ENCODE peak calls at places on chromosomes 16 and 17, in six cellular contexts. I is mucosa of descending colon, H is HFFc6, J is astrocyte of the cerebellum, X is AG09309, O is colonic mucosa. B is an unnamed sample.

GRCh38 chr17:5931611-5932010 is 138.6 kb upstream of the WSCD1 start:
- DNase-seq in H (no peak), J (no peak), I (no peak), X (no peak), O (peak), B (peak)

GRCh38 chr17:77372444-77373297 is 231.9 kb downstream of the SEC14L1 start:
- DNase-seq in X (no peak), I (peak), H (peak), O (peak), J (no peak), B (peak)

GRCh38 chr16:78147846-78148535 is 48.5 kb downstream of the WWOX start:
- DNase-seq in H (no peak), I (no peak), J (no peak), X (no peak), O (no peak), B (no peak)

GRCh38 chr17:20243524-20243923 is 223.8 kb downstream of the LGALS9B start:
- DNase-seq in J (no peak), H (no peak), X (no peak), O (no peak), I (no peak), B (no peak)

GRCh38 chr17:63040816-63041215 is 74.8 kb downstream of the TANC2 start:
- DNase-seq in H (no peak), O (no peak), J (no peak), X (no peak), I (no peak), B (no peak)

GRCh38 chr16:29011112-29011511 is 26.3 kb downstream of the LAT start:
- DNase-seq in H (no peak), O (no peak), X (no peak), J (no peak), I (no peak), B (peak)

GRCh38 chr16:27436921-27437650 is 35.1 kb downstream of the IL21R start:
- DNase-seq in H (no peak), I (no peak), O (no peak), J (no peak), X (no peak), B (no peak)

GRCh38 chr17:36527851-36528250 is 6.8 kb downstream of the MYO19 start:
- DNase-seq in X (no peak), I (no peak), J (no peak), O (no peak), H (no peak), B (no peak)

GRCh38 chr16:84254080-84254479 is 14.3 kb upstream of the KCNG4 start:
- DNase-seq in H (no peak), I (no peak), J (no peak), O (no peak), X (no peak), B (no peak)

GRCh38 chr16:56198044-56198754 is 6.9 kb downstream of the GNAO1 start:
- DNase-seq in H (no peak), I (no peak), X (no peak), J (no peak), O (no peak), B (no peak)

GRCh38 chr17:41695954-41696720 is 7.5 kb downstream of the EIF1 start:
- DNase-seq in J (peak), I (no peak), O (peak), X (no peak), H (peak), B (peak)

GRCh38 chr17:80012156-80012555 is 23.5 kb downstream of the TBC1D16 start:
- DNase-seq in H (no peak), X (no peak), I (peak), O (no peak), J (no peak), B (no peak)

GRCh38 chr17:6327007-6327406 is 107.9 kb downstream of the AIPL1 start:
- DNase-seq in I (no peak), J (no peak), H (no peak), X (no peak), O (no peak), B (no peak)

GRCh38 chr16:87431926-87432325 is 39.8 kb downstream of the MAP1LC3B start:
- DNase-seq in J (peak), O (no peak), X (peak), H (peak), I (no peak), B (no peak)

GRCh38 chr17:70552230-70552981 is 383.1 kb downstream of the KCNJ2 start:
- DNase-seq in O (no peak), I (no peak), X (peak), J (peak), H (peak), B (peak)

GRCh38 chr17:14201087-14201486 is 35.6 kb downstream of the CDRT15 start:
- DNase-seq in O (no peak), X (no peak), I (no peak), J (no peak), H (no peak), B (no peak)

GRCh38 chr16:64162613-64163375 is 959.1 kb downstream of the CDH11 start:
- DNase-seq in O (no peak), X (no peak), J (no peak), I (no peak), H (no peak), B (no peak)

GRCh38 chr17:33435716-33436301 is 142.7 kb upstream of the ASIC2 start:
- DNase-seq in X (no peak), J (no peak), I (no peak), H (no peak), O (no peak), B (no peak)

GRCh38 chr16:73064227-73064995 is 16.5 kb upstream of the ZFHX3 start:
- DNase-seq in I (no peak), H (peak), X (peak), O (no peak), J (no peak), B (no peak)

GRCh38 chr17:3447625-3448024 is 14.0 kb upstream of the OR1E2 start:
- DNase-seq in I (no peak), X (no peak), O (no peak), J (no peak), H (no peak), B (no peak)

GRCh38 chr17:17840751-17841591 is 4.2 kb upstream of the SREBF1 start:
- DNase-seq in O (no peak), J (no peak), I (no peak), X (no peak), H (no peak), B (peak)

GRCh38 chr17:42779942-42780815 is at the start of gene WNK4:
- DNase-seq in H (peak), J (no peak), I (peak), X (no peak), O (peak), B (peak)

GRCh38 chr17:40622509-40622928 is 25.1 kb downstream of the SMARCE1 start:
- DNase-seq in X (no peak), J (no peak), O (no peak), H (no peak), I (no peak), B (no peak)

GRCh38 chr17:63997341-63998048 is 656 bp upstream of the PRR29 start:
- DNase-seq in I (no peak), H (no peak), O (no peak), J (no peak), X (no peak), B (no peak)

GRCh38 chr17:49219987-49220386 is 9.5 kb downstream of the ABI3 start:
- DNase-seq in O (no peak), H (no peak), J (no peak), I (peak), X (no peak), B (no peak)

GRCh38 chr16:66357523-66357928 is 9.0 kb upstream of the CDH5 start:
- DNase-seq in H (peak), I (no peak), J (peak), O (peak), X (peak), B (peak)

GRCh38 chr17:46943511-46944393 is 20.8 kb downstream of the GOSR2 start:
- DNase-seq in H (peak), X (no peak), O (no peak), J (no peak), I (peak), B (no peak)

GRCh38 chr16:2212362-2213324 is 2.0 kb upstream of the BRICD5 start:
- DNase-seq in I (peak), X (no peak), J (no peak), O (no peak), H (no peak), B (no peak)

GRCh38 chr17:3846739-3847670 is 959 bp upstream of the NCBP3 start:
- DNase-seq in I (peak), J (no peak), O (no peak), X (no peak), H (no peak), B (no peak)

GRCh38 chr16:81636298-81636960 is 142.7 kb upstream of the PLCG2 start:
- DNase-seq in X (no peak), I (no peak), O (no peak), H (no peak), J (no peak), B (no peak)

GRCh38 chr16:88784074-88784855 is 755 bp downstream of the PIEZO1 start:
- DNase-seq in H (peak), J (peak), X (no peak), O (peak), I (peak), B (peak)

GRCh38 chr17:22373911-22374310 is 681.6 kb downstream of the KCNJ18 start:
- DNase-seq in H (no peak), J (no peak), X (no peak), O (no peak), I (no peak), B (no peak)

GRCh38 chr17:81457396-81457795 is 55.2 kb downstream of the ACTG1 start:
- DNase-seq in I (no peak), J (no peak), X (no peak), H (no peak), O (no peak), B (no peak)

GRCh38 chr16:56204836-56205235 is 13.5 kb downstream of the GNAO1 start:
- DNase-seq in H (no peak), X (no peak), I (no peak), J (no peak), O (no peak), B (no peak)

GRCh38 chr16:82092711-82093110 is 57.7 kb downstream of the HSD17B2 start:
- DNase-seq in I (no peak), J (no peak), H (no peak), X (no peak), O (no peak), B (no peak)

GRCh38 chr17:57594767-57595166 is 150.3 kb downstream of the CCDC182 start:
- DNase-seq in H (no peak), X (no peak), J (no peak), I (no peak), O (no peak), B (no peak)

GRCh38 chr17:57593739-57594462 is 151.2 kb downstream of the CCDC182 start:
- DNase-seq in J (no peak), H (no peak), X (no peak), O (no peak), I (no peak), B (no peak)

GRCh38 chr17:57597101-57597500 is 148.0 kb downstream of the CCDC182 start:
- DNase-seq in I (no peak), J (no peak), H (no peak), O (no peak), X (no peak), B (no peak)

GRCh38 chr17:57595942-57596695 is 149.0 kb downstream of the CCDC182 start:
- DNase-seq in I (no peak), H (no peak), O (no peak), X (no peak), J (no peak), B (no peak)

DNA sequence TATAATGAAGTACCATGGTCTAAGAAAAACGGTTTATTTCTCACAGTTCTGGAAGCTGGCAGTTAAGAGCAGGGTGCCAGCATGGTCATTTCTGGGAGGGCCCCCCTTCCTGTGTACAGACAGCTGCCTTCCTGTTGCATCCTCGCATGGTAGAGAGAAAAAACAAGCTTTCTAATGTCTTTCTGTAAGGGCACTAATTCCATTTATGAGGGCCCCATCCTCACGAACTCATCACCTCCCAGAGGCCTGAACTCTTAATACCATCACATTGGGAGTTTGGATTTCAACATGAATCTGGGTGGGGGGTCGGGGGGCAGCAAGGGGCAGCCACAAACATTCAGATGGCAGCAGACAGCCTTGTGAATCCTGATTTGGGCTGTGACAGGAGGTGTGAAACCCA is 149.7 kb downstream of the CCDC182 start:
- DNase-seq in H (no peak), X (no peak), O (no peak), I (no peak), J (no peak), B (no peak)
- TF ChIP-seq CTCF in H (no peak), X (no peak), O (no peak), I (no peak), J (no peak), B (no peak)

GRCh38 chr16:8639694-8640093 is 18.2 kb downstream of the METTL22 start:
- DNase-seq in O (no peak), H (no peak), X (no peak), J (no peak), I (no peak), B (no peak)

GRCh38 chr16:8631818-8632217 is 10.3 kb downstream of the METTL22 start:
- DNase-seq in H (no peak), X (no peak), J (no peak), I (no peak), O (no peak), B (no peak)

GRCh38 chr16:8631373-8631772 is 9.9 kb downstream of the METTL22 start:
- DNase-seq in O (no peak), H (no peak), I (no peak), X (no peak), J (no peak), B (no peak)

GRCh38 chr16:8632675-8633182 is 11.2 kb downstream of the METTL22 start:
- DNase-seq in I (no peak), X (no peak), H (no peak), J (no peak), O (peak), B (no peak)

DNA sequence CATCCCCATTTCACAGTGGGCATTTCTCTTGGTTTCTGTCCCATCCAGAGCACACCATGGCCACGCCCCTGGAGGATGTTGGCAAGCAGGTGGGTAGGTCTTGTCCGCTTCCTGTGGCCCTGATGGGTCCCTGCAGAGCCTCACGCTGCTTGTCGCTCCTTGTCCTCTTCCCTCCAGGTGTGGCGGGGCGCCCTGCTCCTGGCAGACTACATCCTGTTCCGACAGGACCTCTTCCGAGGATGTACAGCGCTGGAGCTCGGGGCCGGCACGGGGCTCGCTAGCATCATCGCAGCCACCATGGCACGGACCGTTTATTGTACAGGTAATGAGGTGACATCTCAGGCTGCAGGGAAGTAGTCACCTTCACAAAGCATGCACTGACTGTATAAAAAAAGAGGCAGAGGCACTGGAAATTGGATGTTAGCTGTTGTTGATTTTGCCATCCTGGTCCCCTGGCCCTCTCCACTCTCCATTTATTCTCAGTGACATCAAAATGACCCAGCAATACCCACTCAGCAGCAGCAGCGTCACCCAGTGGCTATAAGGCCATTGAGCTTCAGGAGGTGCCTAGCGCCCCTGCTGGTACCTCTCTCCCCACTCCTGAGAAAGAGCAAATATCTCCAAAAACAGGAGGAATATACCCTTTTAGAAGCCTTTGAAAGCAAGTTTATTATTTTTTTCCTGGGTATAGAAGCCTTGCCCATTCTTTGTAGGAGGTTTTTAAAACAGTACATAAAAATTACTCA is 13.7 kb downstream of the METTL22 start:
- DNase-seq in H (peak), J (no peak), I (no peak), X (no peak), O (no peak), B (peak)
- TF ChIP-seq CTCF in H (peak), J (peak), I (no peak), X (peak), O (peak), B (peak)

GRCh38 chr16:719815-720506 is 985 bp upstream of the ANTKMT start:
- DNase-seq in I (no peak), H (no peak), J (no peak), X (no peak), O (peak), B (no peak)

GRCh38 chr16:721765-722481 is 977 bp downstream of the ANTKMT start:
- DNase-seq in J (no peak), I (peak), X (no peak), H (no peak), O (no peak), B (no peak)

GRCh38 chr16:720507-720989 is 398 bp upstream of the ANTKMT start:
- DNase-seq in O (peak), H (peak), X (no peak), J (no peak), I (no peak), B (peak)

GRCh38 chr16:722835-723633 is 2.1 kb downstream of the ANTKMT start:
- DNase-seq in J (no peak), X (no peak), O (no peak), I (no peak), H (no peak), B (no peak)

GRCh38 chr16:720990-721764 is at the start of gene ANTKMT:
- DNase-seq in I (peak), J (no peak), X (no peak), O (peak), H (peak), B (peak)
- TF ChIP-seq CTCF in I (no peak), J (no peak), X (no peak), O (no peak), H (peak), B (no peak)

GRCh38 chr16:20773679-20774078 is 9.9 kb downstream of the ACSM3 start:
- DNase-seq in X (no peak), I (no peak), H (no peak), J (no peak), O (no peak), B (no peak)
- TF ChIP-seq CTCF in X (no peak), I (no peak), H (no peak), J (no peak), O (no peak), B (no peak)